ENCODE peak calls at places on chromosomes 12 and 14, in five cellular contexts. One of them, this sample, is unnamed.

GRCh38 chr14:42138406-42138805 is 531.7 kb downstream of the LRFN5 start:
- DNase-seq in adrenal gland: no peak
- DNase-seq in A549: no peak
- DNase-seq in H54: no peak
- DNase-seq in Peyer's patch: no peak
- DNase-seq in this sample: no peak

GRCh38 chr14:69093551-69094421 is 59.1 kb downstream of the DCAF5 start:
- DNase-seq in adrenal gland: no peak
- DNase-seq in Peyer's patch: no peak
- DNase-seq in H54: no peak
- DNase-seq in A549: no peak
- DNase-seq in this sample: peak

GRCh38 chr12:29317556-29318363 is 63.2 kb downstream of the ERGIC2 start:
- DNase-seq in Peyer's patch: peak
- DNase-seq in H54: no peak
- DNase-seq in adrenal gland: peak
- DNase-seq in A549: peak
- DNase-seq in this sample: peak

GRCh38 chr12:132386926-132387497 is 57.6 kb upstream of the GALNT9 start:
- DNase-seq in H54: no peak
- DNase-seq in adrenal gland: no peak
- DNase-seq in Peyer's patch: no peak
- DNase-seq in A549: no peak
- DNase-seq in this sample: no peak

GRCh38 chr14:56357478-56357877 is 222.1 kb upstream of the TMEM260 start:
- DNase-seq in A549: no peak
- DNase-seq in adrenal gland: no peak
- DNase-seq in H54: no peak
- DNase-seq in Peyer's patch: no peak
- DNase-seq in this sample: no peak

GRCh38 chr14:103281496-103282231 is 52.4 kb upstream of the EIF5 start:
- DNase-seq in A549: peak
- DNase-seq in Peyer's patch: peak
- DNase-seq in adrenal gland: peak
- DNase-seq in H54: no peak
- DNase-seq in this sample: peak

GRCh38 chr14:99774526-99775307 is 18.5 kb upstream of the EML1 start:
- DNase-seq in Peyer's patch: peak
- DNase-seq in adrenal gland: peak
- DNase-seq in A549: no peak
- DNase-seq in H54: no peak
- DNase-seq in this sample: peak

GRCh38 chr12:55829967-55830600 is 697 bp upstream of the DNAJC14 start:
- DNase-seq in A549: peak
- DNase-seq in H54: no peak
- DNase-seq in adrenal gland: peak
- DNase-seq in Peyer's patch: peak
- DNase-seq in this sample: peak

GRCh38 chr14:50647753-50648152 is 20.4 kb downstream of the SAV1 start:
- DNase-seq in A549: no peak
- DNase-seq in adrenal gland: no peak
- DNase-seq in Peyer's patch: no peak
- DNase-seq in H54: no peak
- DNase-seq in this sample: no peak

GRCh38 chr12:108106599-108106998 is 22.5 kb upstream of the WSCD2 start:
- DNase-seq in H54: no peak
- DNase-seq in adrenal gland: no peak
- DNase-seq in A549: no peak
- DNase-seq in Peyer's patch: no peak
- DNase-seq in this sample: no peak

GRCh38 chr12:112116232-112117060 is 7.9 kb upstream of the NAA25 start:
- DNase-seq in A549: peak
- DNase-seq in adrenal gland: peak
- DNase-seq in Peyer's patch: peak
- DNase-seq in H54: peak
- DNase-seq in this sample: peak

GRCh38 chr12:106945261-106945851 is 10.4 kb upstream of the TMEM263 start:
- DNase-seq in Peyer's patch: no peak
- DNase-seq in adrenal gland: no peak
- DNase-seq in A549: no peak
- DNase-seq in H54: no peak
- DNase-seq in this sample: no peak

GRCh38 chr12:83092101-83092500 is 405.4 kb downstream of the TMTC2 start:
- DNase-seq in H54: no peak
- DNase-seq in Peyer's patch: no peak
- DNase-seq in A549: no peak
- DNase-seq in adrenal gland: no peak
- DNase-seq in this sample: no peak

GRCh38 chr14:34053666-34054065 is 102.8 kb upstream of the EGLN3 start:
- DNase-seq in Peyer's patch: no peak
- DNase-seq in A549: no peak
- DNase-seq in adrenal gland: peak
- DNase-seq in H54: no peak
- DNase-seq in this sample: no peak

GRCh38 chr12:103169-103981 is 36.8 kb downstream of the IQSEC3 start:
- DNase-seq in H54: no peak
- DNase-seq in adrenal gland: no peak
- DNase-seq in A549: peak
- DNase-seq in Peyer's patch: no peak
- DNase-seq in this sample: no peak

GRCh38 chr12:107384645-107385044 is 291.3 kb upstream of the CRY1 start:
- DNase-seq in H54: no peak
- DNase-seq in A549: no peak
- DNase-seq in Peyer's patch: no peak
- DNase-seq in adrenal gland: no peak
- DNase-seq in this sample: no peak

GRCh38 chr14:88933203-88933602 is 108.8 kb downstream of the TTC8 start:
- DNase-seq in Peyer's patch: no peak
- DNase-seq in adrenal gland: no peak
- DNase-seq in A549: no peak
- DNase-seq in H54: no peak
- DNase-seq in this sample: no peak

GRCh38 chr14:64649383-64649998 is 54.7 kb upstream of the PLEKHG3 start:
- DNase-seq in Peyer's patch: no peak
- DNase-seq in H54: no peak
- DNase-seq in A549: no peak
- DNase-seq in adrenal gland: peak
- DNase-seq in this sample: no peak

GRCh38 chr14:89540009-89540829 is 123.2 kb upstream of the FOXN3 start:
- DNase-seq in adrenal gland: no peak
- DNase-seq in Peyer's patch: no peak
- DNase-seq in A549: no peak
- DNase-seq in H54: no peak
- DNase-seq in this sample: no peak

GRCh38 chr12:124445121-124445718 is 122.2 kb downstream of the NCOR2 start:
- DNase-seq in Peyer's patch: no peak
- DNase-seq in H54: no peak
- DNase-seq in adrenal gland: no peak
- DNase-seq in A549: no peak
- DNase-seq in this sample: no peak

GRCh38 chr12:78149459-78149858 is 318.8 kb downstream of the NAV3 start:
- DNase-seq in Peyer's patch: no peak
- DNase-seq in adrenal gland: no peak
- DNase-seq in H54: no peak
- DNase-seq in A549: no peak
- DNase-seq in this sample: no peak

GRCh38 chr14:68794130-68794855 is 1.4 kb upstream of the ZFP36L1 start:
- DNase-seq in H54: no peak
- DNase-seq in Peyer's patch: peak
- DNase-seq in adrenal gland: peak
- DNase-seq in A549: peak
- DNase-seq in this sample: peak

GRCh38 chr14:32136027-32136825 is 59.1 kb downstream of the ARHGAP5 start:
- DNase-seq in adrenal gland: no peak
- DNase-seq in Peyer's patch: no peak
- DNase-seq in A549: peak
- DNase-seq in H54: no peak
- DNase-seq in this sample: no peak

GRCh38 chr12:108777156-108777555 is 45.8 kb upstream of the CORO1C start:
- DNase-seq in A549: no peak
- DNase-seq in H54: peak
- DNase-seq in Peyer's patch: no peak
- DNase-seq in adrenal gland: no peak
- DNase-seq in this sample: no peak

GRCh38 chr12:100715976-100716657 is 78.5 kb upstream of the ANO4 start:
- DNase-seq in A549: no peak
- DNase-seq in H54: no peak
- DNase-seq in Peyer's patch: no peak
- DNase-seq in adrenal gland: no peak
- DNase-seq in this sample: no peak

GRCh38 chr14:90573385-90574105 is 176.7 kb downstream of the CALM1 start:
- DNase-seq in A549: no peak
- DNase-seq in adrenal gland: peak
- DNase-seq in Peyer's patch: no peak
- DNase-seq in H54: no peak
- DNase-seq in this sample: no peak

GRCh38 chr12:121036810-121037326 is 2.2 kb downstream of the OASL start:
- DNase-seq in adrenal gland: no peak
- DNase-seq in H54: peak
- DNase-seq in A549: no peak
- DNase-seq in Peyer's patch: no peak
- DNase-seq in this sample: no peak

GRCh38 chr14:78455896-78456435 is 285.8 kb downstream of the NRXN3 start:
- DNase-seq in adrenal gland: no peak
- DNase-seq in Peyer's patch: no peak
- DNase-seq in H54: no peak
- DNase-seq in A549: no peak
- DNase-seq in this sample: no peak

GRCh38 chr14:105496831-105497591 is 6.0 kb downstream of the TEDC1 start:
- DNase-seq in adrenal gland: no peak
- DNase-seq in H54: no peak
- DNase-seq in A549: no peak
- DNase-seq in Peyer's patch: no peak
- DNase-seq in this sample: no peak
- TF ChIP-seq POLR2A in adrenal gland: no peak
- TF ChIP-seq POLR2A in H54: no peak
- TF ChIP-seq POLR2A in A549: no peak
- TF ChIP-seq POLR2A in Peyer's patch: no peak
- TF ChIP-seq POLR2A in this sample: no peak

DNA sequence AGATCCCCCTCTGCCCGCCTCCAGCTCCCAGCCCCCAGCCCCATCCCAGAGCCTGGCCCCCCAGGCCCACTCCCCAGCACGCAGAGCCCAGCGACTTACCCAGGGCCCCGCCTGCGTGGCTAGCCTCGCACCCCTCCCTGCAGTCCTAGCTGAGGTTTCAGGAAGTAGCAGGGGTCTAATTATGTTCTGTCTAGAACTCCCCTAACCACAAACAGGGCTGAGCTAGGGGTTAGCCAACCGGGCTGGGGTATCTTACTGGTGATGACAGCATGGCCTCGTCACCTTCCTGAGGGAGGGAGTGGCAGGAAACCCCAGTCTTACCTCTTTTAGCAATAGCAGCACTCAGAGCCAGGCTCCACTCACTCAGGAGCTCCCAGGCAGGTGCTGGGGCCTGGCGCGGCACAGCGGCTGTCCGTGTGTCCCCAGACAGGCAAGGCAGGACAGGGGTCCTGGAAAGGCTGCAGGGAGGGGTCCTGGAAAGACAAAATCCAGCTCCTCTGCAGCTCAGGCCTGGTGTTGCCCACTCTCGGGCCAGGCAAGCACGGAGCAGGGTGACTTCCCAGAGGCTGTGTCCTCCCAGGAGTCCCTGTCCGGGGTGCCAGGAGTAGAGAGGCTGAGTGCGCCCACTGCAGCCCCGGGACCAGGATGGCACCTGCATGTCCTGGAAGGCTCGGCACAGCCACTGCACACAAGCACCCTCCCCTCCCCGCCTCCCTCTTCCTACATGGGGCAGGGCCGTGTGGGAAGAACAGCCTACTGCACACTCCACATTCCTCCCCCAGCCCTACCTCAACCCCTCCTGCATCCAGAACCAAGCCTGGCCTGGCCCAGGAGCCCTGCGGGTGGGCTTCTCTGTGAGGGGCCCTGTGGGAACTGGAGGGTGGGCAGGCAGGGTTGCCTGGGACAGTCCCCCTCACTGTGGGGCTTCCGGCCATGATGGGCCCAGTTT is at the start of gene GPR132:
- DNase-seq in A549: no peak
- DNase-seq in H54: no peak
- DNase-seq in Peyer's patch: peak
- DNase-seq in adrenal gland: peak
- DNase-seq in this sample: peak
- TF ChIP-seq POLR2A in A549: no peak
- TF ChIP-seq POLR2A in H54: no peak
- TF ChIP-seq POLR2A in Peyer's patch: peak
- TF ChIP-seq POLR2A in adrenal gland: peak
- TF ChIP-seq POLR2A in this sample: no peak

GRCh38 chr14:75229923-75230792 is 48.5 kb upstream of the FOS start:
- DNase-seq in adrenal gland: no peak
- DNase-seq in A549: peak
- DNase-seq in H54: no peak
- DNase-seq in Peyer's patch: peak
- DNase-seq in this sample: peak
- TF ChIP-seq POLR2A in adrenal gland: no peak
- TF ChIP-seq POLR2A in A549: no peak
- TF ChIP-seq POLR2A in H54: no peak
- TF ChIP-seq POLR2A in Peyer's patch: no peak
- TF ChIP-seq POLR2A in this sample: no peak

GRCh38 chr12:6199531-6200265 is 502 bp upstream of the CD9 start:
- DNase-seq in Peyer's patch: peak
- DNase-seq in adrenal gland: peak
- DNase-seq in A549: peak
- DNase-seq in H54: no peak
- DNase-seq in this sample: no peak
- TF ChIP-seq POLR2A in Peyer's patch: no peak
- TF ChIP-seq POLR2A in adrenal gland: no peak
- TF ChIP-seq POLR2A in A549: no peak
- TF ChIP-seq POLR2A in H54: no peak
- TF ChIP-seq POLR2A in this sample: no peak